ENCODE peak calls at places on chromosomes 7 and 10, in ten cellular contexts. One of them, this sample, is unnamed.

GRCh38 chr7:100578246-100579183 is 4.8 kb upstream of the SAP25 start:
- DNase-seq in adrenal gland: no peak
- DNase-seq in right lobe of liver: no peak
- DNase-seq in A549: no peak
- DNase-seq in lung: no peak
- DNase-seq in A673: no peak
- DNase-seq in MM.1S: no peak
- DNase-seq in heart left ventricle: peak; percentile 12
- DNase-seq in breast epithelium: no peak
- DNase-seq in Panc1: no peak
- DNase-seq in this sample: peak; percentile 43

GRCh38 chr10:77236700-77237099 is 400.9 kb downstream of the KCNMA1 start:
- DNase-seq in breast epithelium: no peak
- DNase-seq in lung: no peak
- DNase-seq in A549: no peak
- DNase-seq in heart left ventricle: no peak
- DNase-seq in right lobe of liver: no peak
- DNase-seq in adrenal gland: peak; percentile 25
- DNase-seq in Panc1: no peak
- DNase-seq in MM.1S: no peak
- DNase-seq in A673: no peak
- DNase-seq in this sample: no peak

GRCh38 chr7:84195295-84196006 is 862 bp upstream of the SEMA3A start:
- DNase-seq in breast epithelium: no peak
- DNase-seq in MM.1S: no peak
- DNase-seq in Panc1: no peak
- DNase-seq in A673: no peak
- DNase-seq in adrenal gland: no peak
- DNase-seq in lung: no peak
- DNase-seq in A549: no peak
- DNase-seq in right lobe of liver: no peak
- DNase-seq in heart left ventricle: no peak
- DNase-seq in this sample: no peak

GRCh38 chr10:112593023-112593422 is 146.0 kb downstream of the VTI1A start:
- DNase-seq in A549: no peak
- DNase-seq in A673: no peak
- DNase-seq in MM.1S: no peak
- DNase-seq in right lobe of liver: no peak
- DNase-seq in adrenal gland: no peak
- DNase-seq in heart left ventricle: no peak
- DNase-seq in breast epithelium: no peak
- DNase-seq in lung: no peak
- DNase-seq in Panc1: no peak
- DNase-seq in this sample: no peak

GRCh38 chr7:91291902-91292301 is 27.7 kb downstream of the FZD1 start:
- DNase-seq in right lobe of liver: no peak
- DNase-seq in lung: no peak
- DNase-seq in breast epithelium: no peak
- DNase-seq in heart left ventricle: no peak
- DNase-seq in Panc1: no peak
- DNase-seq in A673: no peak
- DNase-seq in MM.1S: no peak
- DNase-seq in A549: no peak
- DNase-seq in adrenal gland: no peak
- DNase-seq in this sample: no peak

GRCh38 chr7:916291-916941 is 38.1 kb downstream of the ADAP1 start:
- DNase-seq in MM.1S: no peak
- DNase-seq in breast epithelium: no peak
- DNase-seq in adrenal gland: no peak
- DNase-seq in Panc1: no peak
- DNase-seq in lung: no peak
- DNase-seq in A549: no peak
- DNase-seq in heart left ventricle: peak; percentile 16
- DNase-seq in A673: no peak
- DNase-seq in right lobe of liver: no peak
- DNase-seq in this sample: peak; percentile 67

GRCh38 chr7:55485501-55486171 is 86.7 kb downstream of the VOPP1 start:
- DNase-seq in A549: no peak
- DNase-seq in A673: no peak
- DNase-seq in breast epithelium: no peak
- DNase-seq in right lobe of liver: no peak
- DNase-seq in MM.1S: no peak
- DNase-seq in lung: no peak
- DNase-seq in heart left ventricle: no peak
- DNase-seq in Panc1: no peak
- DNase-seq in adrenal gland: no peak
- DNase-seq in this sample: no peak

GRCh38 chr7:100688593-100688860 is 5.5 kb downstream of the GIGYF1 start:
- DNase-seq in adrenal gland: no peak
- DNase-seq in Panc1: no peak
- DNase-seq in breast epithelium: no peak
- DNase-seq in right lobe of liver: no peak
- DNase-seq in A549: no peak
- DNase-seq in lung: no peak
- DNase-seq in MM.1S: no peak
- DNase-seq in heart left ventricle: no peak
- DNase-seq in A673: no peak
- DNase-seq in this sample: no peak

GRCh38 chr10:69332278-69333010 is 54.1 kb downstream of the HK1 start:
- DNase-seq in MM.1S: no peak
- DNase-seq in A673: no peak
- DNase-seq in lung: no peak
- DNase-seq in right lobe of liver: no peak
- DNase-seq in heart left ventricle: no peak
- DNase-seq in A549: no peak
- DNase-seq in adrenal gland: no peak
- DNase-seq in Panc1: no peak
- DNase-seq in breast epithelium: no peak
- DNase-seq in this sample: no peak

GRCh38 chr10:69331161-69331560 is 52.9 kb downstream of the HK1 start:
- DNase-seq in MM.1S: no peak
- DNase-seq in lung: no peak
- DNase-seq in breast epithelium: no peak
- DNase-seq in A673: no peak
- DNase-seq in Panc1: no peak
- DNase-seq in A549: no peak
- DNase-seq in adrenal gland: no peak
- DNase-seq in heart left ventricle: no peak
- DNase-seq in right lobe of liver: no peak
- DNase-seq in this sample: no peak

GRCh38 chr10:69335063-69335587 is 56.8 kb downstream of the HK1 start:
- DNase-seq in MM.1S: no peak
- DNase-seq in A549: no peak
- DNase-seq in Panc1: no peak
- DNase-seq in breast epithelium: no peak
- DNase-seq in heart left ventricle: peak; percentile 84
- DNase-seq in adrenal gland: peak; percentile 66
- DNase-seq in right lobe of liver: peak; percentile 58
- DNase-seq in A673: no peak
- DNase-seq in lung: peak; percentile 53
- DNase-seq in this sample: peak; percentile 76

GRCh38 chr10:69334258-69335062 is 56.2 kb downstream of the HK1 start:
- DNase-seq in A673: no peak
- DNase-seq in Panc1: no peak
- DNase-seq in adrenal gland: no peak
- DNase-seq in lung: no peak
- DNase-seq in breast epithelium: no peak
- DNase-seq in MM.1S: no peak
- DNase-seq in right lobe of liver: no peak
- DNase-seq in A549: no peak
- DNase-seq in heart left ventricle: no peak
- DNase-seq in this sample: peak; percentile 63

GRCh38 chr10:69333205-69333604 is 54.9 kb downstream of the HK1 start:
- DNase-seq in right lobe of liver: no peak
- DNase-seq in adrenal gland: no peak
- DNase-seq in lung: peak; percentile 67
- DNase-seq in breast epithelium: peak; percentile 91
- DNase-seq in MM.1S: no peak
- DNase-seq in Panc1: no peak
- DNase-seq in heart left ventricle: peak; percentile 70
- DNase-seq in A673: peak; percentile 57
- DNase-seq in A549: no peak
- DNase-seq in this sample: no peak
- H3K4me1 ChIP-seq in right lobe of liver: no peaks in the 10 kb centered on the region
- H3K4me1 ChIP-seq in adrenal gland: peaks cover 11% of the 10 kb centered on the region
- H3K4me1 ChIP-seq in lung: peaks cover 41% of the 10 kb centered on the region
- H3K4me1 ChIP-seq in breast epithelium: peaks cover 21% of the 10 kb centered on the region
- H3K4me1 ChIP-seq in MM.1S: no peaks in the 10 kb centered on the region
- H3K4me1 ChIP-seq in Panc1: peaks cover 14% of the 10 kb centered on the region
- H3K4me1 ChIP-seq in heart left ventricle: peaks cover 86% of the 10 kb centered on the region
- H3K4me1 ChIP-seq in A673: peaks cover 38% of the 10 kb centered on the region
- H3K4me1 ChIP-seq in A549: peaks cover 14% of the 10 kb centered on the region
- H3K4me1 ChIP-seq in this sample: peaks cover 48% of the 10 kb centered on the region

GRCh38 chr10:75407296-75407715 is 5.7 kb upstream of the ZNF503 start:
- DNase-seq in lung: peak; percentile 43
- DNase-seq in Panc1: no peak
- DNase-seq in MM.1S: no peak
- DNase-seq in adrenal gland: no peak
- DNase-seq in A673: no peak
- DNase-seq in A549: no peak
- DNase-seq in heart left ventricle: no peak
- DNase-seq in right lobe of liver: no peak
- DNase-seq in breast epithelium: no peak
- DNase-seq in this sample: no peak

GRCh38 chr10:75405201-75406143 is 3.9 kb upstream of the ZNF503 start:
- DNase-seq in MM.1S: no peak
- DNase-seq in right lobe of liver: no peak
- DNase-seq in A673: no peak
- DNase-seq in adrenal gland: peak; percentile 82
- DNase-seq in Panc1: no peak
- DNase-seq in A549: no peak
- DNase-seq in lung: peak; percentile 54
- DNase-seq in heart left ventricle: peak; percentile 30
- DNase-seq in breast epithelium: peak; percentile 29
- DNase-seq in this sample: peak; percentile 63

GRCh38 chr10:75407716-75408511 is 6.3 kb upstream of the ZNF503 start:
- DNase-seq in right lobe of liver: no peak
- DNase-seq in MM.1S: no peak
- DNase-seq in Panc1: no peak
- DNase-seq in A673: no peak
- DNase-seq in lung: peak; percentile 51
- DNase-seq in heart left ventricle: peak; percentile 73
- DNase-seq in A549: no peak
- DNase-seq in adrenal gland: peak; percentile 59
- DNase-seq in breast epithelium: no peak
- DNase-seq in this sample: peak; percentile 82

GRCh38 chr10:75404335-75405200 is 3.0 kb upstream of the ZNF503 start:
- DNase-seq in adrenal gland: peak; percentile 72
- DNase-seq in A673: no peak
- DNase-seq in breast epithelium: peak; percentile 62
- DNase-seq in heart left ventricle: peak; percentile 52
- DNase-seq in right lobe of liver: peak; percentile 56
- DNase-seq in lung: peak; percentile 69
- DNase-seq in Panc1: no peak
- DNase-seq in A549: no peak
- DNase-seq in MM.1S: peak; percentile 75
- DNase-seq in this sample: peak; percentile 66

GRCh38 chr10:75406158-75407065 is 4.8 kb upstream of the ZNF503 start:
- DNase-seq in A549: no peak
- DNase-seq in heart left ventricle: no peak
- DNase-seq in right lobe of liver: no peak
- DNase-seq in MM.1S: no peak
- DNase-seq in adrenal gland: no peak
- DNase-seq in Panc1: no peak
- DNase-seq in lung: no peak
- DNase-seq in A673: no peak
- DNase-seq in breast epithelium: peak; percentile 26
- DNase-seq in this sample: no peak
- H3K4me3 ChIP-seq in A549: no peak overlapping the region
- H3K4me3 ChIP-seq in heart left ventricle: no peak overlapping the region
- H3K4me3 ChIP-seq in right lobe of liver: no peak overlapping the region
- H3K4me3 ChIP-seq in MM.1S: no peak overlapping the region
- H3K4me3 ChIP-seq in adrenal gland: no peak overlapping the region
- H3K4me3 ChIP-seq in Panc1: peak overlapping the region; percentile 61
- H3K4me3 ChIP-seq in lung: no peak overlapping the region
- H3K4me3 ChIP-seq in A673: no peak overlapping the region
- H3K4me3 ChIP-seq in breast epithelium: peak overlapping the region; percentile 82
- H3K4me3 ChIP-seq in this sample: no peak overlapping the region

DNA sequence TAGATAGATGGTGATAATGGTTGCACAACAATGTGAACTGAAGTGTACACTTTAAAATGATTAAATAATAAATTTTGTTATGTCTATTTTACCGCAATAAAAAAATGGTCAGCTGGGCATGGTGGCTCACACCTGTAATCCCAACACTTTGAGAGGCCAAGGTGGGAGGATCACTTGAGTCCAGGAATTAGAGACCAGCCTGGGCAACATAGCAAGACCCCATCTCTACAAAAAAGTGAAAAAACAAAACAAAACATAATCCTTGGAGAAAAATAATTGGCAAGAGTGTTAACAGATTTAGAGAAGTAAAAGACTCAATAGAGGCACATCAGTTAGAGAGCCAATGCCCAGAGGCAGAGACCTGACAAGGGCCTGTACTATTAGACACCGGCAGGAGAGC is 9.9 kb upstream of the RPEL1 start:
- DNase-seq in heart left ventricle: no peak
- DNase-seq in MM.1S: no peak
- DNase-seq in A549: no peak
- DNase-seq in adrenal gland: no peak
- DNase-seq in breast epithelium: no peak
- DNase-seq in Panc1: no peak
- DNase-seq in right lobe of liver: no peak
- DNase-seq in lung: no peak
- DNase-seq in A673: no peak
- DNase-seq in this sample: no peak
- H3K4me1 ChIP-seq in heart left ventricle: peaks cover 18% of the 10 kb centered on the region
- H3K4me1 ChIP-seq in MM.1S: peaks cover 7% of the 10 kb centered on the region
- H3K4me1 ChIP-seq in A549: peaks cover 67% of the 10 kb centered on the region
- H3K4me1 ChIP-seq in adrenal gland: no peaks in the 10 kb centered on the region
- H3K4me1 ChIP-seq in breast epithelium: no peaks in the 10 kb centered on the region
- H3K4me1 ChIP-seq in Panc1: peaks cover 48% of the 10 kb centered on the region
- H3K4me1 ChIP-seq in right lobe of liver: no peaks in the 10 kb centered on the region
- H3K4me1 ChIP-seq in lung: peaks cover 4% of the 10 kb centered on the region
- H3K4me1 ChIP-seq in A673: no peaks in the 10 kb centered on the region
- H3K4me1 ChIP-seq in this sample: no peaks in the 10 kb centered on the region

GRCh38 chr7:94364816-94365215 is 29.9 kb upstream of the COL1A2 start:
- DNase-seq in right lobe of liver: no peak
- DNase-seq in breast epithelium: no peak
- DNase-seq in A673: no peak
- DNase-seq in lung: no peak
- DNase-seq in adrenal gland: no peak
- DNase-seq in MM.1S: no peak
- DNase-seq in Panc1: no peak
- DNase-seq in heart left ventricle: no peak
- DNase-seq in A549: no peak
- DNase-seq in this sample: no peak

GRCh38 chr7:94366827-94367226 is 27.9 kb upstream of the COL1A2 start:
- DNase-seq in lung: no peak
- DNase-seq in MM.1S: no peak
- DNase-seq in breast epithelium: no peak
- DNase-seq in right lobe of liver: no peak
- DNase-seq in A673: no peak
- DNase-seq in heart left ventricle: no peak
- DNase-seq in Panc1: no peak
- DNase-seq in A549: no peak
- DNase-seq in adrenal gland: no peak
- DNase-seq in this sample: no peak

GRCh38 chr7:94366163-94366562 is 28.5 kb upstream of the COL1A2 start:
- DNase-seq in breast epithelium: no peak
- DNase-seq in heart left ventricle: no peak
- DNase-seq in adrenal gland: no peak
- DNase-seq in A673: no peak
- DNase-seq in MM.1S: no peak
- DNase-seq in right lobe of liver: no peak
- DNase-seq in lung: no peak
- DNase-seq in A549: no peak
- DNase-seq in Panc1: no peak
- DNase-seq in this sample: no peak

GRCh38 chr7:94367940-94368339 is 26.8 kb upstream of the COL1A2 start:
- DNase-seq in Panc1: no peak
- DNase-seq in right lobe of liver: no peak
- DNase-seq in breast epithelium: no peak
- DNase-seq in lung: no peak
- DNase-seq in A673: peak; percentile 38
- DNase-seq in adrenal gland: no peak
- DNase-seq in heart left ventricle: no peak
- DNase-seq in A549: no peak
- DNase-seq in MM.1S: no peak
- DNase-seq in this sample: no peak

DNA sequence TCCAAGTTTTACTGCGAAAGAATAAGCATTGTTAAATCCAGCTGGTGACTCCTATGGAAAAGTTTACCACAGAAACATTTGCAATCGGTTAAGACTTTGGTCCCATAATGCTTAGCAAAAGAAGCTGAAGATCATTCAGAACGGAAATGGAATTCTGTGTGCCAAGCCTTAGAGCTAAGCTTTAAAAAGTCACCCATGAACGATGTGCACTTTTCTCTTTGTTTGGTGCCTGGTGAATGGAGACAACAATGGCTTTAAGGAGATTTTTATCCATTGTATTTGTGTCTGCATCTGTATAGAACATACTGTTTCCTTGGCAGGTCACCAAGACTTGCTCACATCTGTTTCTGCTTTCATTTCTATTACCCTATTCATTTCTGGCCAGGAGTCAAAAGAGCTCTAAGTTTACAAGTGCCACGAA is 26.3 kb upstream of the COL1A2 start:
- DNase-seq in MM.1S: no peak
- DNase-seq in lung: no peak
- DNase-seq in heart left ventricle: no peak
- DNase-seq in A673: peak; percentile 93
- DNase-seq in adrenal gland: peak; percentile 23
- DNase-seq in A549: no peak
- DNase-seq in right lobe of liver: no peak
- DNase-seq in breast epithelium: no peak
- DNase-seq in Panc1: no peak
- DNase-seq in this sample: no peak
- H3K4me3 ChIP-seq in MM.1S: no peak overlapping the region
- H3K4me3 ChIP-seq in lung: no peak overlapping the region
- H3K4me3 ChIP-seq in heart left ventricle: no peak overlapping the region
- H3K4me3 ChIP-seq in A673: peak overlapping the region; percentile 15
- H3K4me3 ChIP-seq in adrenal gland: no peak overlapping the region
- H3K4me3 ChIP-seq in A549: no peak overlapping the region
- H3K4me3 ChIP-seq in right lobe of liver: no peak overlapping the region
- H3K4me3 ChIP-seq in breast epithelium: peak overlapping the region; percentile 23
- H3K4me3 ChIP-seq in Panc1: no peak overlapping the region
- H3K4me3 ChIP-seq in this sample: no peak overlapping the region

This sample was measured in right cardiac atrium.